ENCODE peak calls at places on chromosomes 16 and 17, in nine cellular contexts. Y is transverse colon, C is heart right ventricle, E is thoracic aorta, S is sigmoid colon, X is cardiac fibroblast, W is mucosa of descending colon, N is tibial artery, K is A549. H is an unnamed sample.

GRCh38 chr17:79659376-79659775 is 48.5 kb upstream of the RBFOX3 start:
- DNase-seq in Y (no peak), C (no peak), E (no peak), S (no peak), X (no peak), W (no peak), N (no peak), K (no peak), H (no peak)

GRCh38 chr17:4204676-4205075 is 59.1 kb downstream of the ANKFY1 start:
- DNase-seq in Y (peak), C (no peak), E (no peak), S (peak), X (peak), W (no peak), N (peak), K (no peak), H (no peak)

GRCh38 chr17:68698761-68699160 is 97.6 kb upstream of the FAM20A start:
- DNase-seq in Y (peak), C (peak), E (no peak), S (no peak), X (no peak), W (no peak), N (peak), K (no peak), H (no peak)

GRCh38 chr17:45021607-45022287 is 29.7 kb downstream of the DCAKD start:
- DNase-seq in Y (peak), C (peak), E (no peak), S (peak), X (peak), W (peak), N (peak), K (peak), H (peak)

GRCh38 chr17:35242805-35243458 is at the start of gene SLFN5:
- DNase-seq in Y (peak), C (peak), E (peak), S (peak), X (peak), W (peak), N (peak), K (peak), H (peak)

GRCh38 chr17:34709108-34709779 is 129.9 kb downstream of the TMEM132E start:
- DNase-seq in Y (no peak), C (no peak), E (no peak), S (no peak), X (no peak), W (no peak), N (no peak), K (no peak), H (no peak)

GRCh38 chr16:89448656-89449055 is 41.7 kb downstream of the ANKRD11 start:
- DNase-seq in Y (peak), C (peak), E (no peak), S (no peak), X (no peak), W (no peak), N (no peak), K (no peak), H (no peak)

GRCh38 chr16:86367291-86368072 is 142.8 kb upstream of the FOXF1 start:
- DNase-seq in Y (no peak), C (no peak), E (no peak), S (peak), X (no peak), W (no peak), N (no peak), K (no peak), H (no peak)

GRCh38 chr17:51045616-51046526 is 74.8 kb downstream of the SPAG9 start:
- DNase-seq in Y (no peak), C (no peak), E (no peak), S (no peak), X (peak), W (no peak), N (no peak), K (no peak), H (no peak)

GRCh38 chr17:39652635-39653315 is 12.4 kb upstream of the TCAP start:
- DNase-seq in Y (no peak), C (no peak), E (no peak), S (no peak), X (no peak), W (no peak), N (no peak), K (no peak), H (no peak)

GRCh38 chr17:83121921-83122820 is 42.8 kb downstream of the METRNL start:
- DNase-seq in Y (no peak), C (no peak), E (no peak), S (no peak), X (no peak), W (no peak), N (no peak), K (no peak), H (no peak)

GRCh38 chr16:1037023-1037933 is 35.3 kb upstream of the SSTR5 start:
- DNase-seq in Y (no peak), C (no peak), E (no peak), S (no peak), X (peak), W (no peak), N (no peak), K (no peak), H (no peak)

GRCh38 chr17:45050680-45051059 is 762 bp downstream of the DCAKD start:
- DNase-seq in Y (peak), C (no peak), E (no peak), S (no peak), X (peak), W (no peak), N (no peak), K (peak), H (peak)

GRCh38 chr16:84839956-84840355 is 20.2 kb downstream of the CRISPLD2 start:
- DNase-seq in Y (no peak), C (no peak), E (no peak), S (no peak), X (peak), W (no peak), N (no peak), K (peak), H (no peak)

GRCh38 chr17:55689672-55690071 is 33.0 kb downstream of the TMEM100 start:
- DNase-seq in Y (no peak), C (no peak), E (no peak), S (no peak), X (no peak), W (no peak), N (no peak), K (no peak), H (no peak)

GRCh38 chr17:11278186-11278983 is 37.4 kb downstream of the SHISA6 start:
- DNase-seq in Y (no peak), C (no peak), E (no peak), S (no peak), X (no peak), W (no peak), N (no peak), K (no peak), H (no peak)

GRCh38 chr17:38602453-38602852 is 3.3 kb downstream of the SRCIN1 start:
- DNase-seq in Y (no peak), C (no peak), E (no peak), S (no peak), X (no peak), W (no peak), N (no peak), K (no peak), H (no peak)

GRCh38 chr17:79615446-79615845 is 4.6 kb upstream of the RBFOX3 start:
- DNase-seq in Y (no peak), C (no peak), E (no peak), S (peak), X (no peak), W (peak), N (no peak), K (no peak), H (no peak)

GRCh38 chr16:81457326-81458133 is 12.9 kb downstream of the CMIP start:
- DNase-seq in Y (no peak), C (no peak), E (no peak), S (no peak), X (peak), W (no peak), N (no peak), K (peak), H (no peak)

GRCh38 chr17:43880420-43880991 is 26.8 kb downstream of the MPP2 start:
- DNase-seq in Y (peak), C (no peak), E (no peak), S (no peak), X (peak), W (no peak), N (no peak), K (peak), H (peak)

GRCh38 chr16:9139965-9140364 is 48.5 kb downstream of the HAPSTR1 start:
- DNase-seq in Y (no peak), C (no peak), E (no peak), S (no peak), X (peak), W (no peak), N (no peak), K (peak), H (peak)

GRCh38 chr17:773467-774319 is 8.4 kb downstream of the GLOD4 start:
- DNase-seq in Y (no peak), C (no peak), E (no peak), S (no peak), X (no peak), W (no peak), N (no peak), K (no peak), H (peak)

GRCh38 chr17:48871551-48872351 is 20.8 kb upstream of the ATP5MC1 start:
- DNase-seq in Y (peak), C (peak), E (no peak), S (no peak), X (no peak), W (peak), N (peak), K (peak), H (no peak)

GRCh38 chr17:34579017-34579946 is at the start of gene TMEM132E:
- DNase-seq in Y (peak), C (peak), E (peak), S (peak), X (peak), W (no peak), N (peak), K (peak), H (peak)

GRCh38 chr16:82730901-82731300 is 104.1 kb downstream of the CDH13 start:
- DNase-seq in Y (no peak), C (no peak), E (no peak), S (no peak), X (no peak), W (no peak), N (no peak), K (no peak), H (no peak)

GRCh38 chr17:22411185-22411784 is 719.0 kb downstream of the KCNJ18 start:
- DNase-seq in Y (no peak), C (no peak), E (no peak), S (peak), X (no peak), W (peak), N (no peak), K (no peak), H (no peak)

GRCh38 chr16:19067349-19068236 is at the start of gene COQ7:
- DNase-seq in Y (peak), C (peak), E (peak), S (peak), X (peak), W (peak), N (peak), K (peak), H (peak)

GRCh38 chr16:85266857-85267256 is 154.6 kb upstream of the CIBAR2 start:
- DNase-seq in Y (no peak), C (no peak), E (no peak), S (no peak), X (no peak), W (no peak), N (no peak), K (no peak), H (no peak)

GRCh38 chr16:14564881-14565687 is 65.0 kb downstream of the PARN start:
- DNase-seq in Y (no peak), C (no peak), E (no peak), S (no peak), X (peak), W (no peak), N (no peak), K (peak), H (no peak)

GRCh38 chr16:76428858-76429257 is 151.7 kb downstream of the CNTNAP4 start:
- DNase-seq in Y (peak), C (no peak), E (no peak), S (no peak), X (no peak), W (no peak), N (no peak), K (peak), H (no peak)

GRCh38 chr17:48799069-48799710 is 17.8 kb downstream of the TTLL6 start:
- DNase-seq in Y (no peak), C (no peak), E (no peak), S (no peak), X (no peak), W (no peak), N (no peak), K (peak), H (no peak)

GRCh38 chr17:3551189-3551588 is 6.4 kb downstream of the TRPV3 start:
- DNase-seq in Y (peak), C (no peak), E (no peak), S (no peak), X (no peak), W (no peak), N (no peak), K (no peak), H (no peak)

GRCh38 chr16:79400462-79401149 is 199.9 kb downstream of the MAF start:
- DNase-seq in Y (peak), C (no peak), E (no peak), S (no peak), X (no peak), W (peak), N (no peak), K (no peak), H (no peak)

GRCh38 chr16:87897563-87898505 is 28.5 kb upstream of the SLC7A5 start:
- DNase-seq in Y (no peak), C (no peak), E (no peak), S (no peak), X (no peak), W (no peak), N (no peak), K (no peak), H (peak)

GRCh38 chr16:67951485-67951884 is 7.6 kb upstream of the LCAT start:
- DNase-seq in Y (no peak), C (peak), E (no peak), S (peak), X (no peak), W (no peak), N (peak), K (no peak), H (no peak)

GRCh38 chr16:80347900-80348299 is 192.9 kb upstream of the DYNLRB2 start:
- DNase-seq in Y (no peak), C (peak), E (no peak), S (no peak), X (no peak), W (no peak), N (peak), K (no peak), H (no peak)

GRCh38 chr17:54901230-54901847 is 687 bp downstream of the TOM1L1 start:
- DNase-seq in Y (peak), C (no peak), E (no peak), S (no peak), X (peak), W (no peak), N (no peak), K (peak), H (no peak)

GRCh38 chr17:21176996-21177395 is 37.0 kb downstream of the TMEM11 start:
- DNase-seq in Y (no peak), C (no peak), E (no peak), S (peak), X (no peak), W (no peak), N (no peak), K (no peak), H (no peak)

GRCh38 chr16:57626420-57627170 is 1.8 kb upstream of the ADGRG1 start:
- DNase-seq in Y (no peak), C (no peak), E (no peak), S (no peak), X (no peak), W (no peak), N (no peak), K (no peak), H (no peak)

GRCh38 chr16:57629516-57630401 is 1.3 kb downstream of the ADGRG1 start:
- DNase-seq in Y (no peak), C (no peak), E (no peak), S (no peak), X (no peak), W (no peak), N (no peak), K (no peak), H (no peak)

GRCh38 chr16:57628782-57629181 is 352 bp downstream of the ADGRG1 start:
- DNase-seq in Y (no peak), C (no peak), E (no peak), S (no peak), X (no peak), W (no peak), N (no peak), K (no peak), H (no peak)

GRCh38 chr16:57627184-57627871 is 1.1 kb upstream of the ADGRG1 start:
- DNase-seq in Y (no peak), C (no peak), E (no peak), S (no peak), X (peak), W (no peak), N (no peak), K (peak), H (no peak)

GRCh38 chr16:57628008-57628781 is at the start of gene ADGRG1:
- DNase-seq in Y (no peak), C (peak), E (peak), S (peak), X (peak), W (peak), N (peak), K (peak), H (peak)
- TF ChIP-seq CTCF in Y (no peak), C (peak), E (no peak), S (no peak), X (no peak), W (no peak), N (no peak), K (no peak), H (no peak)

GRCh38 chr17:37206299-37206698 is 169.5 kb upstream of the C17orf78 start:
- DNase-seq in Y (no peak), C (no peak), E (no peak), S (no peak), X (no peak), W (no peak), N (no peak), K (no peak), H (no peak)

GRCh38 chr17:37213927-37214326 is 161.9 kb upstream of the C17orf78 start:
- DNase-seq in Y (no peak), C (no peak), E (no peak), S (no peak), X (no peak), W (no peak), N (no peak), K (no peak), H (no peak)

GRCh38 chr17:37207103-37207502 is 168.7 kb upstream of the C17orf78 start:
- DNase-seq in Y (no peak), C (no peak), E (no peak), S (no peak), X (no peak), W (no peak), N (no peak), K (no peak), H (no peak)

GRCh38 chr17:37212184-37212583 is 163.6 kb upstream of the C17orf78 start:
- DNase-seq in Y (no peak), C (no peak), E (no peak), S (no peak), X (peak), W (no peak), N (no peak), K (no peak), H (no peak)
- TF ChIP-seq CTCF in Y (no peak), C (no peak), E (no peak), S (no peak), X (peak), W (no peak), N (no peak), K (no peak), H (no peak)

DNA sequence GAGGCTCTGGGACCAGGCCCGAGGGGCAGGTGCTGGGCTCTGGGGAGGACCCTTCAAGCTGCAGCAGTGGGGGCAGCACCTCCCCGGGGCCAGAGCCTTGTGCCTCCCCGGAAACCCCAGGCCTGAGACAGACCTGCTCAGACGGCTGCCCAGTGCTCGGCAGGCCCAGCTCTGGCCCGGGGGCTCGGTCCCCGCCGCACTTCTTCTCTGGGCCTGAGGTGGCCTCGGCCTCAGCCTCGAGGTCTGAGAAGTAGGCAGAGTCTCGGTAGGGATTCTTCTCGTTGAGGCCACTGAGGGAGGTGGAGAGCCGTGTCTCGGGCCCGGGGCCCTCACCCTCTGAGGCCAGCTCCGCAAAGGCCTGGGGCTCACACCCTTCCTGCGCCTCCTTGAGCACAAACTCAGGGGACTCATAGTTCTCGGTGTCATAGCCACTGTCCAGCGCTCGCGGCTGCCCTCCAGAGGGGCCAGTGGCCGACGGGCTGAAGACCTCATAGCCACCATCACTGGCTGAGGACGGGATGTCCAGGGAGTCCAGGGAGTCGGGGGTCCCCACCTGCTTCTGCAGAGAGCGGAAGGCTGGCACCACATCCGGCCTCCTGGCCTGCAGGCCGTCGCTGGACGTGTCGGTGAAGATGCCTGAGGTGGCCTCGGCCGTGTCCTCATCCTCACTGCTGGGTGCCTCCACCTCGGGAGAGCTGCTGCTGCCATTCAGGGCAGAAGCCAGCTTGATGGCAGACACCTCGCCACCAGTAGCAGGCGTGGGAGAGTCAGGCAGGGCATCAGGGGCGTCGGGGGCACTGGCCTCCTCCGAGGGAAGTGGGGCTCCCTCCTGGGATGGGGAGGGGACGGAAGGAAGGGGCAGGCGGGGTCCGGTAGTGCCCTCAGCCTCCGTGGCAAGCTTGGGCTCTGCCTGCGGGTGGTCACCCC is 44.3 kb upstream of the PVALEF start:
- DNase-seq in Y (no peak), C (no peak), E (no peak), S (no peak), X (no peak), W (no peak), N (no peak), K (peak), H (no peak)
- TF ChIP-seq CTCF in Y (no peak), C (no peak), E (no peak), S (no peak), X (no peak), W (no peak), N (no peak), K (no peak), H (no peak)

DNA sequence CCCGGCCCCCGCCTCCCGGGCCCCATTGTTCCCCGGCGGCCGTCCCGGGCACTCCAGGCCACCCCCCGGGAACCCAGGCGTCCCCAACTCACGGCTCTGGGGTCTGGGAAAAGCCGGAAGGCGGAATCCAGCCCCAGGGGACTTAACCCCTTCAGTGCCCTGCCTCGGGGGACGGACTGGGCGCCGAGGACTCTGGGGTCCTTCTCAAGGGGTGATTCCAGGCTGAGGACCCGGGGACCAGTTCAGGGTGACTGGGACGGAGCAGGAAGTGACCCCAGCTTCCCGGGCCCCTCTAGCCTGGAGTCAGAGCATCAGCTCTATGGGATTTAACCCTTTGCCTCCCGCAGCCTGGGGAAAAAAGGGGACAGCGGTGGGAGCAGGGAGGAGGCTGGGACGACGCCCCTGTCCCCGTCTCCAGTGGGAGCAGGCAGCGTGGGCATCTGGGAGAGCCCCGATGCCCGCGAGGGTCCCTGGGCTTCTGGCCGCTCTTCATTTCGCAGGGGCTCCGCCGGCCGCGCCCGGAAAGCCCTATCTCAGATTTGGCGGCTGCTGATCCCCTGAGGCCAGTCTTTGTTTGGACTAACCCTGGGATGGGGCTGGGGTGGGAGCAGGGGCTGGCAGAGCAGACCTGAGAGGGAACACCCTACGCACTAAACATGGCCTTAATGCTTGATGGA is at the start of gene ZNF629:
- DNase-seq in Y (peak), C (peak), E (peak), S (peak), X (peak), W (peak), N (peak), K (peak), H (peak)
- TF ChIP-seq CTCF in Y (no peak), C (peak), E (no peak), S (no peak), X (no peak), W (no peak), N (no peak), K (no peak), H (no peak)